ENCODE peak calls at places on chromosomes 5 and 9, in four cellular contexts. L is CD4-positive, alpha-beta T cell; F is cardiac muscle cell; K is fibroblast of pulmonary artery. T is an unnamed sample.

GRCh38 chr5:172633403-172633970 is 7.6 kb upstream of the NEURL1B start:
- DNase-seq in L (no peak), F (no peak), K (no peak), T (no peak)

GRCh38 chr5:129460121-129460950 is at the start of gene ADAMTS19:
- DNase-seq in L (no peak), F (peak; percentile 73), K (peak; percentile 60), T (peak; percentile 59)

GRCh38 chr9:137435980-137436760 is 5.0 kb downstream of the ENTPD8 start:
- DNase-seq in L (no peak), F (no peak), K (peak; percentile 87), T (peak; percentile 17)

GRCh38 chr5:74625742-74626241 is 14.7 kb downstream of the ENC1 start:
- DNase-seq in L (no peak), F (no peak), K (peak; percentile 79), T (no peak)

GRCh38 chr5:149904293-149904886 is 40.2 kb downstream of the PDE6A start:
- DNase-seq in L (no peak), F (no peak), K (no peak), T (no peak)

GRCh38 chr5:14122089-14122488 is 21.1 kb upstream of the TRIO start:
- DNase-seq in L (no peak), F (no peak), K (no peak), T (no peak)

GRCh38 chr5:138760448-138761110 is 7.4 kb downstream of the CTNNA1 start:
- DNase-seq in L (no peak), F (no peak), K (no peak), T (no peak)

GRCh38 chr9:93657331-93658111 is 81.1 kb downstream of the PHF2 start:
- DNase-seq in L (no peak), F (no peak), K (no peak), T (no peak)

GRCh38 chr9:23851024-23851629 is 25.1 kb upstream of the ELAVL2 start:
- DNase-seq in L (no peak), F (peak; percentile 79), K (no peak), T (no peak)

GRCh38 chr5:176446884-176447537 is 1.2 kb upstream of the FAF2 start:
- DNase-seq in L (no peak), F (no peak), K (no peak), T (peak; percentile 48)

GRCh38 chr9:134879664-134880483 is 736 bp upstream of the FCN2 start:
- DNase-seq in L (no peak), F (no peak), K (no peak), T (no peak)

GRCh38 chr5:106397700-106398099 is 1273.0 kb downstream of the EFNA5 start:
- DNase-seq in L (no peak), F (no peak), K (peak; percentile 87), T (no peak)

GRCh38 chr5:147748590-147748989 is 33.9 kb downstream of the JAKMIP2 start:
- DNase-seq in L (no peak), F (no peak), K (no peak), T (no peak)

GRCh38 chr5:149938272-149938671 is 6.3 kb downstream of the PDE6A start:
- DNase-seq in L (no peak), F (peak; percentile 59), K (peak; percentile 76), T (no peak)

GRCh38 chr5:126676195-126676624 is 75.5 kb downstream of the PHAX start:
- DNase-seq in L (peak; percentile 53), F (peak; percentile 77), K (peak; percentile 73), T (peak; percentile 63)

GRCh38 chr9:116873937-116874900 is 187.1 kb downstream of the TRIM32 start:
- DNase-seq in L (no peak), F (no peak), K (no peak), T (no peak)

GRCh38 chr5:1268666-1269065 is 26.2 kb downstream of the TERT start:
- DNase-seq in L (peak; percentile 33), F (no peak), K (no peak), T (no peak)

GRCh38 chr9:95642189-95642588 is 125.4 kb upstream of the PTCH1 start:
- DNase-seq in L (no peak), F (no peak), K (no peak), T (no peak)

GRCh38 chr9:38119570-38119969 is 50.5 kb upstream of the SHB start:
- DNase-seq in L (no peak), F (no peak), K (no peak), T (no peak)

GRCh38 chr5:36152324-36153298 is 700 bp downstream of the SKP2 start:
- DNase-seq in L (no peak), F (peak; percentile 5), K (peak; percentile 35), T (peak; percentile 43)

GRCh38 chr9:125541840-125542243 is 165.2 kb downstream of the MAPKAP1 start:
- DNase-seq in L (no peak), F (no peak), K (peak; percentile 29), T (peak; percentile 57)

GRCh38 chr5:434443-435146 is 8.4 kb upstream of the EXOC3 start:
- DNase-seq in L (no peak), F (no peak), K (no peak), T (peak; percentile 17)

GRCh38 chr5:13325765-13326164 is 618.7 kb downstream of the DNAH5 start:
- DNase-seq in L (no peak), F (no peak), K (no peak), T (no peak)

GRCh38 chr9:93654351-93654961 is 78.1 kb downstream of the PHF2 start:
- DNase-seq in L (no peak), F (no peak), K (no peak), T (peak; percentile 8)

GRCh38 chr9:98558575-98558974 is 150.2 kb downstream of the GABBR2 start:
- DNase-seq in L (no peak), F (no peak), K (no peak), T (no peak)

GRCh38 chr5:128441165-128441564 is 96.9 kb downstream of the FBN2 start:
- DNase-seq in L (no peak), F (no peak), K (no peak), T (no peak)

GRCh38 chr9:99127372-99128132 is 22.6 kb downstream of the TGFBR1 start:
- DNase-seq in L (no peak), F (no peak), K (peak; percentile 50), T (no peak)

GRCh38 chr9:8366161-8366926 is 566.8 kb upstream of the DMAC1 start:
- DNase-seq in L (no peak), F (no peak), K (peak; percentile 62), T (no peak)

GRCh38 chr5:79074641-79075040 is 5.1 kb downstream of the BHMT2 start:
- DNase-seq in L (no peak), F (no peak), K (peak; percentile 45), T (no peak)

GRCh38 chr9:128245293-128246151 is 30.3 kb downstream of the GOLGA2 start:
- DNase-seq in L (no peak), F (no peak), K (peak; percentile 68), T (peak; percentile 54)

GRCh38 chr5:140631831-140632365 is 1.1 kb downstream of the CD14 start:
- DNase-seq in L (peak; percentile 20), F (no peak), K (no peak), T (no peak)

GRCh38 chr9:115359011-115359780 is 241.2 kb upstream of the TNC start:
- DNase-seq in L (no peak), F (peak; percentile 5), K (no peak), T (no peak)

GRCh38 chr5:115605436-115605835 is 3.2 kb upstream of the TICAM2 start:
- DNase-seq in L (no peak), F (no peak), K (no peak), T (no peak)

GRCh38 chr5:37932450-37932849 is 92.6 kb upstream of the GDNF start:
- DNase-seq in L (no peak), F (no peak), K (no peak), T (no peak)

GRCh38 chr5:37940931-37941623 is 101.2 kb upstream of the GDNF start:
- DNase-seq in L (no peak), F (no peak), K (no peak), T (no peak)

GRCh38 chr5:37938861-37939260 is 99.0 kb upstream of the GDNF start:
- DNase-seq in L (no peak), F (no peak), K (no peak), T (no peak)

GRCh38 chr5:37933586-37933985 is 93.7 kb upstream of the GDNF start:
- DNase-seq in L (no peak), F (no peak), K (no peak), T (no peak)

GRCh38 chr5:37938086-37938852 is 98.4 kb upstream of the GDNF start:
- DNase-seq in L (no peak), F (no peak), K (no peak), T (no peak)
- TF ChIP-seq CTCF in L (no peak), F (no peak), K (no peak), T (no peak)

GRCh38 chr9:4022435-4023067 is 277.3 kb downstream of the GLIS3 start:
- DNase-seq in L (no peak), F (no peak), K (no peak), T (no peak)

GRCh38 chr9:4021621-4022213 is 278.2 kb downstream of the GLIS3 start:
- DNase-seq in L (no peak), F (no peak), K (no peak), T (no peak)

GRCh38 chr9:4024281-4024680 is 275.6 kb downstream of the GLIS3 start:
- DNase-seq in L (no peak), F (no peak), K (no peak), T (no peak)

GRCh38 chr9:4020038-4020746 is 279.7 kb downstream of the GLIS3 start:
- DNase-seq in L (no peak), F (peak; percentile 35), K (no peak), T (no peak)

GRCh38 chr9:4020747-4021296 is 279.0 kb downstream of the GLIS3 start:
- DNase-seq in L (no peak), F (peak; percentile 63), K (no peak), T (no peak)
- TF ChIP-seq CTCF in L (no peak), F (no peak), K (no peak), T (no peak)

GRCh38 chr9:27792971-27793689 is 219.8 kb upstream of the C9orf72 start:
- DNase-seq in L (no peak), F (no peak), K (no peak), T (no peak)
- TF ChIP-seq CTCF in L (no peak), F (no peak), K (no peak), T (no peak)

GRCh38 chr5:72246239-72246580 is 73.8 kb downstream of the MRPS27 start:
- DNase-seq in L (no peak), F (peak; percentile 26), K (peak; percentile 61), T (no peak)
- TF ChIP-seq CTCF in L (no peak), F (no peak), K (peak; percentile 53), T (no peak)

DNA sequence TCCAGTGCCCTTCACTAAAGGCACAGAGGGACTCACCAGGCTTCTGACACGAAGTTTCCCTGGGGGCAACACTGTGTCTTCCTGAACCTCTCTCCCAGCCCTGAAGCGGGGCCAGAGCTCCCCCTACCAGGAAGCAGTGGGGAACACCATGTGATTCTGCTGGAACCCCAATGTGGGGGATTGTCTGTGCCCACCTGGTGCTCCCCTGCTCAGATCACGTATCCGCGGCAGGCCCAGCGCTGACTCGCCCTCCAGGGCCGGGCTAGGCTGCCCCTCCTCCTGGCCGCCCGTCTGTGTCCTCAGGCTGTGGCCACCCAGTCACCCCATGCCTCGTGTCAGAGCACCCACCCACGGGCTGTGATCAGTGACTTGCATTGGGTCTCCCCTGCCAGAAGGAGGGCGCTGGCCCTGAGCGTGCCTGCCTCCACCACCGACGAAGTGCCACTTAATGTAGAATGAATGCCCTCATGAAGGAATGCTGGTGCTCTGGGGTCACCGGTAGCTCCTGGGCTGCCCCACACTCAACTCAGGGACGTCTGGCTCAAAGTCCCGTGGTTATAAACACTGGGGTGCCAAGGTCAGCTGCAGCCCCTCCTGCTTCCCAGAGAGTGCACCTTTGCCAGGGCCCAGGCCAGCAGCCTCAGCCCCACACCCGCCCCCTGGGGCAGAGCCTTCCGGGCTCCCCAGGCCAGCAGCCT is 22.1 kb downstream of the SARDH start:
- DNase-seq in L (peak; percentile 42), F (peak; percentile 46), K (peak; percentile 54), T (peak; percentile 22)
- TF ChIP-seq CTCF in L (peak; percentile 69), F (peak; percentile 62), K (peak; percentile 55), T (peak; percentile 11)